ENCODE peak calls at places on chromosome 18, in ten cellular contexts. One of them, this sample, is unnamed.

GRCh38 chr18:44036500-44036899 is 644.2 kb upstream of the SETBP1 start:
- DNase-seq in CD8-positive, alpha-beta T cell: no peak
- DNase-seq in stimulated activated CD4-positive, alpha-beta T cell treated with anti-CD3 and anti-CD28 coated beads, Interleukin-15, amount 100 ng/mL, for 1 hour: no peak
- DNase-seq in midbrain: peak
- DNase-seq in activated T-helper 1 cell treated with Interleukin-2 at 50 U/mL for 16 hours: no peak
- DNase-seq in AG09309: no peak
- DNase-seq in NCI-H1105 treated with DMSO at 0.1 percent for 48 hours: peak
- DNase-seq in globus pallidus: no peak
- DNase-seq in heart left ventricle: no peak
- DNase-seq in activated gamma-delta T cell treated with anti-CD3 and anti-CD28 coated beads, Interleukin-2, amount 50 U/mL, for 16 hours: no peak
- DNase-seq in this sample: no peak

GRCh38 chr18:22467760-22468553 is 50.2 kb upstream of the CTAGE1 start:
- DNase-seq in globus pallidus: no peak
- DNase-seq in heart left ventricle: no peak
- DNase-seq in CD8-positive, alpha-beta T cell: no peak
- DNase-seq in activated T-helper 1 cell treated with Interleukin-2 at 50 U/mL for 16 hours: no peak
- DNase-seq in stimulated activated CD4-positive, alpha-beta T cell treated with anti-CD3 and anti-CD28 coated beads, Interleukin-15, amount 100 ng/mL, for 1 hour: no peak
- DNase-seq in NCI-H1105 treated with DMSO at 0.1 percent for 48 hours: no peak
- DNase-seq in midbrain: no peak
- DNase-seq in activated gamma-delta T cell treated with anti-CD3 and anti-CD28 coated beads, Interleukin-2, amount 50 U/mL, for 16 hours: no peak
- DNase-seq in AG09309: peak
- DNase-seq in this sample: no peak

GRCh38 chr18:49510393-49511115 is 23.5 kb upstream of the C18orf32 start:
- DNase-seq in AG09309: no peak
- DNase-seq in midbrain: peak
- DNase-seq in activated gamma-delta T cell treated with anti-CD3 and anti-CD28 coated beads, Interleukin-2, amount 50 U/mL, for 16 hours: peak
- DNase-seq in globus pallidus: peak
- DNase-seq in NCI-H1105 treated with DMSO at 0.1 percent for 48 hours: peak
- DNase-seq in heart left ventricle: peak
- DNase-seq in stimulated activated CD4-positive, alpha-beta T cell treated with anti-CD3 and anti-CD28 coated beads, Interleukin-15, amount 100 ng/mL, for 1 hour: peak
- DNase-seq in CD8-positive, alpha-beta T cell: peak
- DNase-seq in activated T-helper 1 cell treated with Interleukin-2 at 50 U/mL for 16 hours: no peak
- DNase-seq in this sample: peak

GRCh38 chr18:32349728-32350395 is 120.8 kb downstream of the GAREM1 start:
- DNase-seq in CD8-positive, alpha-beta T cell: no peak
- DNase-seq in stimulated activated CD4-positive, alpha-beta T cell treated with anti-CD3 and anti-CD28 coated beads, Interleukin-15, amount 100 ng/mL, for 1 hour: no peak
- DNase-seq in AG09309: peak
- DNase-seq in globus pallidus: peak
- DNase-seq in activated T-helper 1 cell treated with Interleukin-2 at 50 U/mL for 16 hours: no peak
- DNase-seq in midbrain: peak
- DNase-seq in NCI-H1105 treated with DMSO at 0.1 percent for 48 hours: no peak
- DNase-seq in heart left ventricle: peak
- DNase-seq in activated gamma-delta T cell treated with anti-CD3 and anti-CD28 coated beads, Interleukin-2, amount 50 U/mL, for 16 hours: no peak
- DNase-seq in this sample: no peak

GRCh38 chr18:45954070-45954712 is 12.9 kb downstream of the EPG5 start:
- DNase-seq in CD8-positive, alpha-beta T cell: no peak
- DNase-seq in midbrain: no peak
- DNase-seq in stimulated activated CD4-positive, alpha-beta T cell treated with anti-CD3 and anti-CD28 coated beads, Interleukin-15, amount 100 ng/mL, for 1 hour: no peak
- DNase-seq in activated gamma-delta T cell treated with anti-CD3 and anti-CD28 coated beads, Interleukin-2, amount 50 U/mL, for 16 hours: no peak
- DNase-seq in activated T-helper 1 cell treated with Interleukin-2 at 50 U/mL for 16 hours: no peak
- DNase-seq in heart left ventricle: no peak
- DNase-seq in globus pallidus: no peak
- DNase-seq in NCI-H1105 treated with DMSO at 0.1 percent for 48 hours: no peak
- DNase-seq in AG09309: peak
- DNase-seq in this sample: no peak

GRCh38 chr18:812123-812672 is at the start of gene YES1:
- DNase-seq in midbrain: peak
- DNase-seq in AG09309: no peak
- DNase-seq in CD8-positive, alpha-beta T cell: peak
- DNase-seq in activated T-helper 1 cell treated with Interleukin-2 at 50 U/mL for 16 hours: peak
- DNase-seq in stimulated activated CD4-positive, alpha-beta T cell treated with anti-CD3 and anti-CD28 coated beads, Interleukin-15, amount 100 ng/mL, for 1 hour: peak
- DNase-seq in heart left ventricle: peak
- DNase-seq in NCI-H1105 treated with DMSO at 0.1 percent for 48 hours: peak
- DNase-seq in globus pallidus: peak
- DNase-seq in activated gamma-delta T cell treated with anti-CD3 and anti-CD28 coated beads, Interleukin-2, amount 50 U/mL, for 16 hours: peak
- DNase-seq in this sample: peak

GRCh38 chr18:47149457-47150028 is 757 bp downstream of the HDHD2 start:
- DNase-seq in globus pallidus: peak
- DNase-seq in stimulated activated CD4-positive, alpha-beta T cell treated with anti-CD3 and anti-CD28 coated beads, Interleukin-15, amount 100 ng/mL, for 1 hour: no peak
- DNase-seq in activated gamma-delta T cell treated with anti-CD3 and anti-CD28 coated beads, Interleukin-2, amount 50 U/mL, for 16 hours: no peak
- DNase-seq in activated T-helper 1 cell treated with Interleukin-2 at 50 U/mL for 16 hours: no peak
- DNase-seq in midbrain: no peak
- DNase-seq in heart left ventricle: no peak
- DNase-seq in CD8-positive, alpha-beta T cell: peak
- DNase-seq in AG09309: no peak
- DNase-seq in NCI-H1105 treated with DMSO at 0.1 percent for 48 hours: no peak
- DNase-seq in this sample: no peak

GRCh38 chr18:21129586-21130216 is 18.1 kb upstream of the ROCK1 start:
- DNase-seq in CD8-positive, alpha-beta T cell: no peak
- DNase-seq in midbrain: no peak
- DNase-seq in AG09309: no peak
- DNase-seq in NCI-H1105 treated with DMSO at 0.1 percent for 48 hours: no peak
- DNase-seq in activated T-helper 1 cell treated with Interleukin-2 at 50 U/mL for 16 hours: no peak
- DNase-seq in stimulated activated CD4-positive, alpha-beta T cell treated with anti-CD3 and anti-CD28 coated beads, Interleukin-15, amount 100 ng/mL, for 1 hour: no peak
- DNase-seq in activated gamma-delta T cell treated with anti-CD3 and anti-CD28 coated beads, Interleukin-2, amount 50 U/mL, for 16 hours: no peak
- DNase-seq in heart left ventricle: no peak
- DNase-seq in globus pallidus: no peak
- DNase-seq in this sample: no peak

GRCh38 chr18:63613420-63613819 is 26.3 kb downstream of the SERPINB13 start:
- DNase-seq in globus pallidus: no peak
- DNase-seq in stimulated activated CD4-positive, alpha-beta T cell treated with anti-CD3 and anti-CD28 coated beads, Interleukin-15, amount 100 ng/mL, for 1 hour: no peak
- DNase-seq in midbrain: no peak
- DNase-seq in activated gamma-delta T cell treated with anti-CD3 and anti-CD28 coated beads, Interleukin-2, amount 50 U/mL, for 16 hours: no peak
- DNase-seq in AG09309: no peak
- DNase-seq in activated T-helper 1 cell treated with Interleukin-2 at 50 U/mL for 16 hours: no peak
- DNase-seq in heart left ventricle: no peak
- DNase-seq in NCI-H1105 treated with DMSO at 0.1 percent for 48 hours: no peak
- DNase-seq in CD8-positive, alpha-beta T cell: no peak
- DNase-seq in this sample: no peak

GRCh38 chr18:9055185-9055584 is 47.3 kb upstream of the NDUFV2 start:
- DNase-seq in heart left ventricle: no peak
- DNase-seq in stimulated activated CD4-positive, alpha-beta T cell treated with anti-CD3 and anti-CD28 coated beads, Interleukin-15, amount 100 ng/mL, for 1 hour: no peak
- DNase-seq in NCI-H1105 treated with DMSO at 0.1 percent for 48 hours: no peak
- DNase-seq in activated T-helper 1 cell treated with Interleukin-2 at 50 U/mL for 16 hours: no peak
- DNase-seq in activated gamma-delta T cell treated with anti-CD3 and anti-CD28 coated beads, Interleukin-2, amount 50 U/mL, for 16 hours: no peak
- DNase-seq in CD8-positive, alpha-beta T cell: no peak
- DNase-seq in AG09309: peak
- DNase-seq in midbrain: no peak
- DNase-seq in globus pallidus: no peak
- DNase-seq in this sample: no peak

GRCh38 chr18:37065221-37065620 is 236.3 kb downstream of the KIAA1328 start:
- DNase-seq in midbrain: no peak
- DNase-seq in AG09309: no peak
- DNase-seq in NCI-H1105 treated with DMSO at 0.1 percent for 48 hours: no peak
- DNase-seq in stimulated activated CD4-positive, alpha-beta T cell treated with anti-CD3 and anti-CD28 coated beads, Interleukin-15, amount 100 ng/mL, for 1 hour: no peak
- DNase-seq in heart left ventricle: no peak
- DNase-seq in activated gamma-delta T cell treated with anti-CD3 and anti-CD28 coated beads, Interleukin-2, amount 50 U/mL, for 16 hours: no peak
- DNase-seq in activated T-helper 1 cell treated with Interleukin-2 at 50 U/mL for 16 hours: no peak
- DNase-seq in CD8-positive, alpha-beta T cell: no peak
- DNase-seq in globus pallidus: no peak
- DNase-seq in this sample: no peak

GRCh38 chr18:28149810-28150420 is 27.0 kb downstream of the CDH2 start:
- DNase-seq in midbrain: no peak
- DNase-seq in NCI-H1105 treated with DMSO at 0.1 percent for 48 hours: no peak
- DNase-seq in stimulated activated CD4-positive, alpha-beta T cell treated with anti-CD3 and anti-CD28 coated beads, Interleukin-15, amount 100 ng/mL, for 1 hour: no peak
- DNase-seq in globus pallidus: no peak
- DNase-seq in CD8-positive, alpha-beta T cell: no peak
- DNase-seq in activated gamma-delta T cell treated with anti-CD3 and anti-CD28 coated beads, Interleukin-2, amount 50 U/mL, for 16 hours: no peak
- DNase-seq in activated T-helper 1 cell treated with Interleukin-2 at 50 U/mL for 16 hours: no peak
- DNase-seq in heart left ventricle: no peak
- DNase-seq in AG09309: no peak
- DNase-seq in this sample: no peak

GRCh38 chr18:77065221-77065981 is 67.2 kb downstream of the MBP start:
- DNase-seq in globus pallidus: no peak
- DNase-seq in midbrain: peak
- DNase-seq in heart left ventricle: no peak
- DNase-seq in CD8-positive, alpha-beta T cell: no peak
- DNase-seq in activated gamma-delta T cell treated with anti-CD3 and anti-CD28 coated beads, Interleukin-2, amount 50 U/mL, for 16 hours: no peak
- DNase-seq in AG09309: peak
- DNase-seq in NCI-H1105 treated with DMSO at 0.1 percent for 48 hours: no peak
- DNase-seq in activated T-helper 1 cell treated with Interleukin-2 at 50 U/mL for 16 hours: no peak
- DNase-seq in stimulated activated CD4-positive, alpha-beta T cell treated with anti-CD3 and anti-CD28 coated beads, Interleukin-15, amount 100 ng/mL, for 1 hour: no peak
- DNase-seq in this sample: no peak

GRCh38 chr18:22451796-22452195 is 34.1 kb upstream of the CTAGE1 start:
- DNase-seq in globus pallidus: no peak
- DNase-seq in heart left ventricle: no peak
- DNase-seq in CD8-positive, alpha-beta T cell: no peak
- DNase-seq in activated T-helper 1 cell treated with Interleukin-2 at 50 U/mL for 16 hours: no peak
- DNase-seq in activated gamma-delta T cell treated with anti-CD3 and anti-CD28 coated beads, Interleukin-2, amount 50 U/mL, for 16 hours: no peak
- DNase-seq in NCI-H1105 treated with DMSO at 0.1 percent for 48 hours: no peak
- DNase-seq in midbrain: no peak
- DNase-seq in AG09309: no peak
- DNase-seq in stimulated activated CD4-positive, alpha-beta T cell treated with anti-CD3 and anti-CD28 coated beads, Interleukin-15, amount 100 ng/mL, for 1 hour: no peak
- DNase-seq in this sample: no peak

GRCh38 chr18:8849696-8850095 is 144.3 kb downstream of the MTCL1 start:
- DNase-seq in activated T-helper 1 cell treated with Interleukin-2 at 50 U/mL for 16 hours: no peak
- DNase-seq in globus pallidus: no peak
- DNase-seq in CD8-positive, alpha-beta T cell: no peak
- DNase-seq in AG09309: no peak
- DNase-seq in NCI-H1105 treated with DMSO at 0.1 percent for 48 hours: no peak
- DNase-seq in activated gamma-delta T cell treated with anti-CD3 and anti-CD28 coated beads, Interleukin-2, amount 50 U/mL, for 16 hours: no peak
- DNase-seq in heart left ventricle: no peak
- DNase-seq in midbrain: no peak
- DNase-seq in stimulated activated CD4-positive, alpha-beta T cell treated with anti-CD3 and anti-CD28 coated beads, Interleukin-15, amount 100 ng/mL, for 1 hour: no peak
- DNase-seq in this sample: no peak

This sample was measured in activated T-cell treated with anti-CD3 and anti-CD28 coated beads for 4 hours.